ENCODE peak calls at places on chromosomes 4 and X, in seven cellular contexts. X, Z, O, Y, F, K and M are unnamed samples.

GRCh38 chr4:79689735-79690134 is 281.7 kb upstream of the GK2 start:
- DNase-seq in X (no peak), Z (no peak), O (no peak), Y (no peak), F (no peak), K (no peak), M (no peak)

GRCh38 chr4:161663844-161664243 is 500.0 kb downstream of the FSTL5 start:
- DNase-seq in X (no peak), Z (no peak), O (no peak), Y (no peak), F (no peak), K (no peak), M (no peak)

GRCh38 chr4:1170805-1171305 is 1.5 kb downstream of the SPON2 start:
- DNase-seq in X (no peak), Z (no peak), O (no peak), Y (no peak), F (no peak), K (no peak), M (no peak)

GRCh38 chrX:40140706-40141499 is 43.1 kb upstream of the BCOR start:
- DNase-seq in X (no peak), Z (no peak), O (no peak), Y (peak), F (peak), K (peak), M (no peak)

GRCh38 chrX:2311483-2311882 is 189.3 kb downstream of the DHRSX start:
- DNase-seq in X (no peak), Z (no peak), O (no peak), Y (peak), F (no peak), K (no peak), M (no peak)

GRCh38 chrX:126552313-126553022 is at the start of gene DCAF12L1:
- DNase-seq in X (no peak), Z (no peak), O (no peak), Y (peak), F (no peak), K (no peak), M (no peak)

GRCh38 chr4:25879587-25879986 is 16.8 kb upstream of the SEL1L3 start:
- DNase-seq in X (no peak), Z (no peak), O (no peak), Y (no peak), F (no peak), K (no peak), M (no peak)

GRCh38 chr4:87270144-87270543 is 49.7 kb upstream of the KLHL8 start:
- DNase-seq in X (peak), Z (no peak), O (peak), Y (peak), F (peak), K (peak), M (peak)

GRCh38 chrX:41086627-41086932 is 1.3 kb downstream of the USP9X start:
- DNase-seq in X (no peak), Z (no peak), O (no peak), Y (no peak), F (no peak), K (no peak), M (no peak)

GRCh38 chrX:9562851-9563250 is 98.0 kb downstream of the TBL1X start:
- DNase-seq in X (no peak), Z (no peak), O (peak), Y (peak), F (peak), K (peak), M (peak)

GRCh38 chr4:69377562-69377961 is 97.3 kb downstream of the UGT2B28 start:
- DNase-seq in X (no peak), Z (no peak), O (no peak), Y (no peak), F (no peak), K (no peak), M (no peak)

GRCh38 chr4:38980903-38981676 is 51.1 kb downstream of the TMEM156 start:
- DNase-seq in X (no peak), Z (no peak), O (peak), Y (peak), F (no peak), K (peak), M (peak)

GRCh38 chr4:89496851-89497250 is 189.3 kb upstream of the GPRIN3 start:
- DNase-seq in X (no peak), Z (no peak), O (no peak), Y (peak), F (no peak), K (peak), M (no peak)